ENCODE peak calls at places on chromosomes 5 and 9, in eight cellular contexts. One of them, this sample, is unnamed.

GRCh38 chr5:19920761-19921160 is 67.2 kb downstream of the CDH18 start:
- DNase-seq in IMR-90: peak; percentile 63
- DNase-seq in KG1: no peak
- DNase-seq in hypothalamus: no peak
- DNase-seq in colonic mucosa: no peak
- DNase-seq in HEK293T: no peak
- DNase-seq in A172: no peak
- DNase-seq in T-helper 9 cell: no peak
- DNase-seq in this sample: no peak

GRCh38 chr9:130327781-130328348 is 62.3 kb downstream of the HMCN2 start:
- DNase-seq in IMR-90: peak; percentile 47
- DNase-seq in KG1: no peak
- DNase-seq in hypothalamus: no peak
- DNase-seq in colonic mucosa: peak; percentile 33
- DNase-seq in HEK293T: no peak
- DNase-seq in A172: no peak
- DNase-seq in T-helper 9 cell: no peak
- DNase-seq in this sample: no peak

GRCh38 chr5:171868236-171868635 is 82.6 kb downstream of the SMIM23 start:
- DNase-seq in IMR-90: no peak
- DNase-seq in KG1: no peak
- DNase-seq in hypothalamus: no peak
- DNase-seq in colonic mucosa: no peak
- DNase-seq in HEK293T: no peak
- DNase-seq in A172: no peak
- DNase-seq in T-helper 9 cell: no peak
- DNase-seq in this sample: no peak

GRCh38 chr9:122228906-122229837 is at the start of gene LHX6:
- DNase-seq in IMR-90: peak; percentile 47
- DNase-seq in KG1: no peak
- DNase-seq in hypothalamus: no peak
- DNase-seq in colonic mucosa: no peak
- DNase-seq in HEK293T: no peak
- DNase-seq in A172: peak; percentile 47
- DNase-seq in T-helper 9 cell: no peak
- DNase-seq in this sample: no peak

GRCh38 chr9:10586407-10586806 is 26.4 kb downstream of the PTPRD start:
- DNase-seq in IMR-90: no peak
- DNase-seq in KG1: no peak
- DNase-seq in hypothalamus: no peak
- DNase-seq in colonic mucosa: no peak
- DNase-seq in HEK293T: no peak
- DNase-seq in A172: no peak
- DNase-seq in T-helper 9 cell: no peak
- DNase-seq in this sample: no peak

GRCh38 chr5:140346348-140347221 is at the start of gene HBEGF:
- DNase-seq in IMR-90: peak; percentile 63
- DNase-seq in KG1: no peak
- DNase-seq in hypothalamus: peak; percentile 67
- DNase-seq in colonic mucosa: peak; percentile 88
- DNase-seq in HEK293T: peak; percentile 92
- DNase-seq in A172: peak; percentile 50
- DNase-seq in T-helper 9 cell: peak; percentile 56
- DNase-seq in this sample: peak; percentile 83

GRCh38 chr5:132099073-132099748 is 25.6 kb downstream of the CSF2 start:
- DNase-seq in IMR-90: no peak
- DNase-seq in KG1: no peak
- DNase-seq in hypothalamus: no peak
- DNase-seq in colonic mucosa: no peak
- DNase-seq in HEK293T: no peak
- DNase-seq in A172: no peak
- DNase-seq in T-helper 9 cell: no peak
- DNase-seq in this sample: no peak

GRCh38 chr5:103245773-103246172 is 12.8 kb upstream of the MACIR start:
- DNase-seq in IMR-90: no peak
- DNase-seq in KG1: no peak
- DNase-seq in hypothalamus: no peak
- DNase-seq in colonic mucosa: no peak
- DNase-seq in HEK293T: no peak
- DNase-seq in A172: no peak
- DNase-seq in T-helper 9 cell: no peak
- DNase-seq in this sample: no peak

GRCh38 chr5:135079760-135080159 is 45.7 kb upstream of the PITX1 start:
- DNase-seq in IMR-90: no peak
- DNase-seq in KG1: no peak
- DNase-seq in hypothalamus: no peak
- DNase-seq in colonic mucosa: no peak
- DNase-seq in HEK293T: no peak
- DNase-seq in A172: no peak
- DNase-seq in T-helper 9 cell: no peak
- DNase-seq in this sample: no peak

GRCh38 chr9:119963258-119963797 is 594.1 kb upstream of the BRINP1 start:
- DNase-seq in IMR-90: peak; percentile 78
- DNase-seq in KG1: no peak
- DNase-seq in hypothalamus: no peak
- DNase-seq in colonic mucosa: no peak
- DNase-seq in HEK293T: no peak
- DNase-seq in A172: peak; percentile 74
- DNase-seq in T-helper 9 cell: no peak
- DNase-seq in this sample: no peak

GRCh38 chr9:20242767-20243166 is 379.5 kb downstream of the MLLT3 start:
- DNase-seq in IMR-90: no peak
- DNase-seq in KG1: peak; percentile 18
- DNase-seq in hypothalamus: no peak
- DNase-seq in colonic mucosa: no peak
- DNase-seq in HEK293T: no peak
- DNase-seq in A172: no peak
- DNase-seq in T-helper 9 cell: no peak
- DNase-seq in this sample: no peak

GRCh38 chr5:151805414-151806225 is 33.9 kb downstream of the G3BP1 start:
- DNase-seq in IMR-90: peak; percentile 54
- DNase-seq in KG1: no peak
- DNase-seq in hypothalamus: no peak
- DNase-seq in colonic mucosa: no peak
- DNase-seq in HEK293T: no peak
- DNase-seq in A172: no peak
- DNase-seq in T-helper 9 cell: no peak
- DNase-seq in this sample: no peak

GRCh38 chr5:112312810-112313209 is 106.3 kb downstream of the EPB41L4A start:
- DNase-seq in IMR-90: no peak
- DNase-seq in KG1: no peak
- DNase-seq in hypothalamus: no peak
- DNase-seq in colonic mucosa: no peak
- DNase-seq in HEK293T: no peak
- DNase-seq in A172: no peak
- DNase-seq in T-helper 9 cell: no peak
- DNase-seq in this sample: no peak

GRCh38 chr5:180649297-180650039 is at the start of gene FLT4:
- DNase-seq in IMR-90: no peak
- DNase-seq in KG1: no peak
- DNase-seq in hypothalamus: no peak
- DNase-seq in colonic mucosa: no peak
- DNase-seq in HEK293T: peak; percentile 65
- DNase-seq in A172: no peak
- DNase-seq in T-helper 9 cell: no peak
- DNase-seq in this sample: no peak

GRCh38 chr9:98136489-98136888 is 17.5 kb upstream of the TRIM14 start:
- DNase-seq in IMR-90: no peak
- DNase-seq in KG1: no peak
- DNase-seq in hypothalamus: no peak
- DNase-seq in colonic mucosa: no peak
- DNase-seq in HEK293T: no peak
- DNase-seq in A172: no peak
- DNase-seq in T-helper 9 cell: no peak
- DNase-seq in this sample: no peak

GRCh38 chr5:122906768-122907167 is 61.4 kb downstream of the SNX24 start:
- DNase-seq in IMR-90: peak; percentile 22
- DNase-seq in KG1: no peak
- DNase-seq in hypothalamus: no peak
- DNase-seq in colonic mucosa: no peak
- DNase-seq in HEK293T: no peak
- DNase-seq in A172: peak; percentile 67
- DNase-seq in T-helper 9 cell: no peak
- DNase-seq in this sample: no peak

GRCh38 chr5:66642538-66642937 is 46.3 kb downstream of the MAST4 start:
- DNase-seq in IMR-90: no peak
- DNase-seq in KG1: no peak
- DNase-seq in hypothalamus: no peak
- DNase-seq in colonic mucosa: no peak
- DNase-seq in HEK293T: no peak
- DNase-seq in A172: no peak
- DNase-seq in T-helper 9 cell: no peak
- DNase-seq in this sample: no peak

GRCh38 chr5:41482715-41483114 is 27.7 kb downstream of the PLCXD3 start:
- DNase-seq in IMR-90: no peak
- DNase-seq in KG1: no peak
- DNase-seq in hypothalamus: no peak
- DNase-seq in colonic mucosa: no peak
- DNase-seq in HEK293T: no peak
- DNase-seq in A172: no peak
- DNase-seq in T-helper 9 cell: no peak
- DNase-seq in this sample: no peak

GRCh38 chr5:38403407-38403806 is 145.0 kb downstream of the EGFLAM start:
- DNase-seq in IMR-90: peak; percentile 57
- DNase-seq in KG1: no peak
- DNase-seq in hypothalamus: no peak
- DNase-seq in colonic mucosa: no peak
- DNase-seq in HEK293T: no peak
- DNase-seq in A172: peak; percentile 23
- DNase-seq in T-helper 9 cell: no peak
- DNase-seq in this sample: no peak

GRCh38 chr5:10519729-10520128 is 44.1 kb upstream of the ANKRD33B start:
- DNase-seq in IMR-90: no peak
- DNase-seq in KG1: no peak
- DNase-seq in hypothalamus: no peak
- DNase-seq in colonic mucosa: no peak
- DNase-seq in HEK293T: no peak
- DNase-seq in A172: no peak
- DNase-seq in T-helper 9 cell: no peak
- DNase-seq in this sample: no peak

GRCh38 chr5:137300411-137301240 is 198.5 kb downstream of the SPOCK1 start:
- DNase-seq in IMR-90: peak; percentile 65
- DNase-seq in KG1: no peak
- DNase-seq in hypothalamus: no peak
- DNase-seq in colonic mucosa: no peak
- DNase-seq in HEK293T: no peak
- DNase-seq in A172: peak; percentile 21
- DNase-seq in T-helper 9 cell: no peak
- DNase-seq in this sample: no peak

GRCh38 chr5:53464722-53465121 is 15.7 kb upstream of the FST start:
- DNase-seq in IMR-90: no peak
- DNase-seq in KG1: no peak
- DNase-seq in hypothalamus: no peak
- DNase-seq in colonic mucosa: no peak
- DNase-seq in HEK293T: no peak
- DNase-seq in A172: no peak
- DNase-seq in T-helper 9 cell: no peak
- DNase-seq in this sample: no peak

GRCh38 chr9:71638627-71639026 is 129.7 kb downstream of the CEMIP2 start:
- DNase-seq in IMR-90: no peak
- DNase-seq in KG1: no peak
- DNase-seq in hypothalamus: no peak
- DNase-seq in colonic mucosa: no peak
- DNase-seq in HEK293T: no peak
- DNase-seq in A172: no peak
- DNase-seq in T-helper 9 cell: no peak
- DNase-seq in this sample: no peak

GRCh38 chr9:25850803-25851202 is 172.6 kb upstream of the TUSC1 start:
- DNase-seq in IMR-90: no peak
- DNase-seq in KG1: no peak
- DNase-seq in hypothalamus: no peak
- DNase-seq in colonic mucosa: no peak
- DNase-seq in HEK293T: no peak
- DNase-seq in A172: no peak
- DNase-seq in T-helper 9 cell: no peak
- DNase-seq in this sample: no peak

GRCh38 chr9:81690251-81690851 is 1.0 kb upstream of the TLE1 start:
- DNase-seq in IMR-90: peak; percentile 27
- DNase-seq in KG1: no peak
- DNase-seq in hypothalamus: no peak
- DNase-seq in colonic mucosa: peak; percentile 88
- DNase-seq in HEK293T: no peak
- DNase-seq in A172: no peak
- DNase-seq in T-helper 9 cell: no peak
- DNase-seq in this sample: peak; percentile 61

GRCh38 chr9:136995772-136996308 is 528 bp downstream of the CLIC3 start:
- DNase-seq in IMR-90: peak; percentile 6
- DNase-seq in KG1: no peak
- DNase-seq in hypothalamus: no peak
- DNase-seq in colonic mucosa: no peak
- DNase-seq in HEK293T: no peak
- DNase-seq in A172: peak; percentile 81
- DNase-seq in T-helper 9 cell: no peak
- DNase-seq in this sample: no peak

GRCh38 chr5:7261049-7261448 is 134.9 kb upstream of the ADCY2 start:
- DNase-seq in IMR-90: no peak
- DNase-seq in KG1: no peak
- DNase-seq in hypothalamus: no peak
- DNase-seq in colonic mucosa: peak; percentile 27
- DNase-seq in HEK293T: peak; percentile 19
- DNase-seq in A172: peak; percentile 40
- DNase-seq in T-helper 9 cell: no peak
- DNase-seq in this sample: peak; percentile 22

GRCh38 chr5:310516-310915 is 11.0 kb upstream of the AHRR start:
- DNase-seq in IMR-90: no peak
- DNase-seq in KG1: no peak
- DNase-seq in hypothalamus: no peak
- DNase-seq in colonic mucosa: no peak
- DNase-seq in HEK293T: no peak
- DNase-seq in A172: no peak
- DNase-seq in T-helper 9 cell: no peak
- DNase-seq in this sample: no peak

GRCh38 chr5:154296525-154297159 is 106.1 kb downstream of the GALNT10 start:
- DNase-seq in IMR-90: no peak
- DNase-seq in KG1: no peak
- DNase-seq in hypothalamus: no peak
- DNase-seq in colonic mucosa: peak; percentile 55
- DNase-seq in HEK293T: no peak
- DNase-seq in A172: no peak
- DNase-seq in T-helper 9 cell: no peak
- DNase-seq in this sample: no peak

GRCh38 chr9:133203506-133204075 is 5.5 kb downstream of the OBP2B start:
- DNase-seq in IMR-90: no peak
- DNase-seq in KG1: no peak
- DNase-seq in hypothalamus: no peak
- DNase-seq in colonic mucosa: no peak
- DNase-seq in HEK293T: no peak
- DNase-seq in A172: no peak
- DNase-seq in T-helper 9 cell: no peak
- DNase-seq in this sample: no peak

GRCh38 chr5:3842591-3842990 is 247.0 kb downstream of the IRX1 start:
- DNase-seq in IMR-90: no peak
- DNase-seq in KG1: no peak
- DNase-seq in hypothalamus: no peak
- DNase-seq in colonic mucosa: no peak
- DNase-seq in HEK293T: no peak
- DNase-seq in A172: no peak
- DNase-seq in T-helper 9 cell: no peak
- DNase-seq in this sample: no peak

GRCh38 chr5:10572451-10572850 is 8.6 kb downstream of the ANKRD33B start:
- DNase-seq in IMR-90: no peak
- DNase-seq in KG1: no peak
- DNase-seq in hypothalamus: no peak
- DNase-seq in colonic mucosa: no peak
- DNase-seq in HEK293T: no peak
- DNase-seq in A172: no peak
- DNase-seq in T-helper 9 cell: no peak
- DNase-seq in this sample: no peak

GRCh38 chr9:134663084-134663483 is 21.5 kb downstream of the COL5A1 start:
- DNase-seq in IMR-90: no peak
- DNase-seq in KG1: no peak
- DNase-seq in hypothalamus: no peak
- DNase-seq in colonic mucosa: no peak
- DNase-seq in HEK293T: no peak
- DNase-seq in A172: no peak
- DNase-seq in T-helper 9 cell: no peak
- DNase-seq in this sample: no peak

GRCh38 chr5:75364571-75365280 is 27.7 kb downstream of the HMGCR start:
- DNase-seq in IMR-90: no peak
- DNase-seq in KG1: no peak
- DNase-seq in hypothalamus: no peak
- DNase-seq in colonic mucosa: no peak
- DNase-seq in HEK293T: no peak
- DNase-seq in A172: no peak
- DNase-seq in T-helper 9 cell: no peak
- DNase-seq in this sample: no peak

This sample was measured in HuH-7.